ENCODE peak calls at places on chromosome 11, in eight cellular contexts. C is esophagus squamous epithelium, V is lung, G is OCI-LY7, E is psoas muscle, F is left ventricle myocardium inferior, J is stomach, L is uterus. D is an unnamed sample.

GRCh38 chr11:128497057-128497957 is 90.1 kb downstream of the ETS1 start:
- DNase-seq in C (no peak), V (no peak), G (no peak), E (peak), F (no peak), J (no peak), L (peak), D (no peak)

GRCh38 chr11:111170761-111171379 is 74.7 kb upstream of the POU2AF2 start:
- DNase-seq in C (no peak), V (no peak), G (no peak), E (peak), F (no peak), J (no peak), L (no peak), D (no peak)

GRCh38 chr11:59175104-59175503 is 3.2 kb downstream of the DTX4 start:
- DNase-seq in C (no peak), V (peak), G (no peak), E (no peak), F (no peak), J (no peak), L (no peak), D (no peak)

GRCh38 chr11:134270250-134270714 is 5.9 kb upstream of the GLB1L3 start:
- DNase-seq in C (no peak), V (no peak), G (no peak), E (no peak), F (no peak), J (no peak), L (no peak), D (no peak)

GRCh38 chr11:77401486-77402217 is 72.2 kb downstream of the PAK1 start:
- DNase-seq in C (no peak), V (no peak), G (no peak), E (no peak), F (no peak), J (no peak), L (no peak), D (no peak)

GRCh38 chr11:59266491-59266890 is 53.8 kb upstream of the MPEG1 start:
- DNase-seq in C (no peak), V (no peak), G (no peak), E (no peak), F (no peak), J (no peak), L (no peak), D (no peak)

GRCh38 chr11:121841487-121842167 is 274.4 kb downstream of the BLID start:
- DNase-seq in C (no peak), V (no peak), G (no peak), E (no peak), F (no peak), J (no peak), L (no peak), D (no peak)

GRCh38 chr11:100735949-100736675 is 49.0 kb downstream of the ARHGAP42 start:
- DNase-seq in C (no peak), V (no peak), G (no peak), E (no peak), F (no peak), J (no peak), L (no peak), D (no peak)

GRCh38 chr11:24513837-24514594 is 17.2 kb downstream of the LUZP2 start:
- DNase-seq in C (no peak), V (no peak), G (no peak), E (no peak), F (no peak), J (no peak), L (no peak), D (no peak)

GRCh38 chr11:87529486-87529885 is 491.8 kb downstream of the TMEM135 start:
- DNase-seq in C (no peak), V (no peak), G (no peak), E (no peak), F (no peak), J (no peak), L (no peak), D (no peak)

GRCh38 chr11:69669486-69669885 is 5.7 kb downstream of the LTO1 start:
- DNase-seq in C (no peak), V (no peak), G (no peak), E (peak), F (no peak), J (no peak), L (peak), D (no peak)

GRCh38 chr11:65615950-65616574 is 486 bp downstream of the PCNX3 start:
- DNase-seq in C (no peak), V (no peak), G (peak), E (no peak), F (peak), J (peak), L (no peak), D (no peak)

GRCh38 chr11:112023104-112023503 is 2.1 kb upstream of the DLAT start:
- DNase-seq in C (no peak), V (no peak), G (peak), E (no peak), F (no peak), J (no peak), L (no peak), D (no peak)

GRCh38 chr11:63547076-63547475 is 10.5 kb downstream of the PLAAT4 start:
- DNase-seq in C (no peak), V (no peak), G (no peak), E (no peak), F (no peak), J (no peak), L (no peak), D (no peak)

GRCh38 chr11:88231894-88232482 is 56.7 kb upstream of the RAB38 start:
- DNase-seq in C (no peak), V (no peak), G (peak), E (no peak), F (no peak), J (no peak), L (no peak), D (no peak)

GRCh38 chr11:65376138-65376713 is 6.2 kb downstream of the SLC25A45 start:
- DNase-seq in C (no peak), V (no peak), G (no peak), E (no peak), F (no peak), J (no peak), L (no peak), D (no peak)

GRCh38 chr11:44708063-44708462 is 18.7 kb upstream of the TSPAN18 start:
- DNase-seq in C (no peak), V (no peak), G (no peak), E (no peak), F (no peak), J (no peak), L (no peak), D (no peak)

GRCh38 chr11:26571861-26572654 is at the start of gene MUC15:
- DNase-seq in C (no peak), V (no peak), G (no peak), E (no peak), F (no peak), J (no peak), L (no peak), D (no peak)

GRCh38 chr11:117199061-117199915 is at the start of gene TAGLN:
- DNase-seq in C (no peak), V (peak), G (no peak), E (peak), F (peak), J (peak), L (peak), D (peak)

GRCh38 chr11:101129203-101129943 is at the start of gene PGR:
- DNase-seq in C (no peak), V (peak), G (no peak), E (peak), F (peak), J (no peak), L (peak), D (peak)

GRCh38 chr11:67439321-67440228 is 2.1 kb upstream of the PTPRCAP start:
- DNase-seq in C (no peak), V (no peak), G (no peak), E (peak), F (no peak), J (peak), L (peak), D (no peak)

GRCh38 chr11:7967097-7967496 is 1.9 kb upstream of the NLRP10 start:
- DNase-seq in C (no peak), V (no peak), G (no peak), E (no peak), F (no peak), J (no peak), L (no peak), D (no peak)

GRCh38 chr11:104390696-104391095 is 226.7 kb upstream of the PDGFD start:
- DNase-seq in C (no peak), V (no peak), G (no peak), E (no peak), F (no peak), J (no peak), L (no peak), D (no peak)

GRCh38 chr11:6693342-6694228 is 10.4 kb upstream of the MRPL17 start:
- DNase-seq in C (no peak), V (no peak), G (no peak), E (no peak), F (no peak), J (no peak), L (peak), D (no peak)

GRCh38 chr11:44681698-44682097 is 45.1 kb upstream of the TSPAN18 start:
- DNase-seq in C (no peak), V (no peak), G (no peak), E (no peak), F (no peak), J (no peak), L (no peak), D (no peak)

GRCh38 chr11:73234403-73235181 is 16.5 kb downstream of the P2RY2 start:
- DNase-seq in C (no peak), V (no peak), G (no peak), E (peak), F (no peak), J (no peak), L (no peak), D (no peak)

GRCh38 chr11:32893947-32894827 is 1.6 kb downstream of the QSER1 start:
- DNase-seq in C (no peak), V (no peak), G (peak), E (no peak), F (no peak), J (no peak), L (peak), D (peak)

GRCh38 chr11:74322667-74323066 is 11.2 kb upstream of the P4HA3 start:
- DNase-seq in C (no peak), V (no peak), G (no peak), E (peak), F (peak), J (no peak), L (no peak), D (no peak)

GRCh38 chr11:64655901-64656601 is 65.0 kb downstream of the SLC22A12 start:
- DNase-seq in C (no peak), V (no peak), G (no peak), E (no peak), F (no peak), J (no peak), L (no peak), D (no peak)

GRCh38 chr11:267491-267994 is 10.7 kb upstream of the NLRP6 start:
- DNase-seq in C (no peak), V (peak), G (peak), E (peak), F (peak), J (peak), L (peak), D (no peak)

GRCh38 chr11:45475135-45475534 is 189.0 kb upstream of the SYT13 start:
- DNase-seq in C (no peak), V (no peak), G (no peak), E (no peak), F (no peak), J (no peak), L (no peak), D (no peak)

GRCh38 chr11:106137061-106137460 is 59.6 kb downstream of the AASDHPPT start:
- DNase-seq in C (no peak), V (no peak), G (no peak), E (no peak), F (no peak), J (no peak), L (no peak), D (no peak)
- H3K27ac ChIP-seq in C (no peak), V (no peak), G (no peak), E (no peak), F (no peak), J (no peak), L (no peak), D (no peak)

GRCh38 chr11:60389279-60389910 is 6.9 kb upstream of the MS4A14 start:
- DNase-seq in C (no peak), V (no peak), G (peak), E (no peak), F (no peak), J (no peak), L (no peak), D (no peak)
- H3K4me3 ChIP-seq in C (no peak), V (no peak), G (no peak), E (no peak), F (no peak), J (no peak), L (no peak), D (no peak)

GRCh38 chr11:90756617-90757016 is 533.8 kb upstream of the CHORDC1 start:
- DNase-seq in C (no peak), V (no peak), G (no peak), E (no peak), F (no peak), J (no peak), L (no peak), D (no peak)
- TF ChIP-seq CTCF in C (no peak), V (no peak), G (no peak), E (no peak), F (no peak), J (no peak), L (no peak), D (no peak)

DNA sequence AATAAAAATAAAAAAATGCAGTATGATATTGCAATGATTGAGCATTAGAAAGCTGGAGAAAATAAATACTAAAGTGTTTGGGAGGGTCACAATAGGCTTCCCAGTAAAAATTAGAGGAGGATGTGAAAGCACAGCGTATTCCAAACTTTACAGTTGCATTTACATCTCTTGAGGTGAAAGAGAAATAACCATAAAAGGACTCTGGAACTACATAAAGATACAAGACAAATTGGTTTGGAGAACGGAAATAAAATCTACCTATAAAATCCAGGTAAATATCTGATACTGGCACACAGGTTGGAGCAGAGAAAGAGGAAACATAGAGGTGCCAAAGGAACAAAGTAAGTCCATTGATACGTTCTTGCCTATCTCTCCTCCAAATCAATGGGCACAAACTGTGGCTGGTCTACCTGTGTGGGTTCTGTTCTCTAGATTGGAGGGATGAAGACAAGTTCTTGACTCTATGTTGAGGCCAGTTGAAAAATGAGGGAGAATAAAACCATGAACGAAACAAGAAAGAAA is at the start of gene MS4A12:
- DNase-seq in C (no peak), V (no peak), G (no peak), E (no peak), F (no peak), J (no peak), L (no peak), D (no peak)
- H3K27ac ChIP-seq in C (no peak), V (no peak), G (no peak), E (no peak), F (no peak), J (no peak), L (no peak), D (no peak)